ENCODE peak calls at places on chromosomes 16 and 17, in six cellular contexts. One of them, this sample, is unnamed.

GRCh38 chr17:81513669-81514484 is 1.3 kb upstream of the ACTG1 start:
- DNase-seq in HT1080: peak
- DNase-seq in HTR-8/SVneo: no peak
- DNase-seq in neural progenitor cell: peak
- DNase-seq in GM19239: no peak
- DNase-seq in MG63: peak
- DNase-seq in this sample: peak

GRCh38 chr17:9670596-9670995 is 25.3 kb downstream of the USP43 start:
- DNase-seq in HT1080: peak
- DNase-seq in HTR-8/SVneo: no peak
- DNase-seq in neural progenitor cell: no peak
- DNase-seq in GM19239: no peak
- DNase-seq in MG63: no peak
- DNase-seq in this sample: no peak

GRCh38 chr17:77437017-77437416 is 296.2 kb downstream of the SEC14L1 start:
- DNase-seq in HT1080: no peak
- DNase-seq in HTR-8/SVneo: no peak
- DNase-seq in neural progenitor cell: no peak
- DNase-seq in GM19239: no peak
- DNase-seq in MG63: peak
- DNase-seq in this sample: no peak

GRCh38 chr17:39867084-39867890 is 715 bp upstream of the ZPBP2 start:
- DNase-seq in HT1080: no peak
- DNase-seq in HTR-8/SVneo: no peak
- DNase-seq in neural progenitor cell: no peak
- DNase-seq in GM19239: no peak
- DNase-seq in MG63: no peak
- DNase-seq in this sample: no peak

GRCh38 chr16:75010427-75010826 is 11.6 kb downstream of the ZNRF1 start:
- DNase-seq in HT1080: no peak
- DNase-seq in HTR-8/SVneo: no peak
- DNase-seq in neural progenitor cell: no peak
- DNase-seq in GM19239: no peak
- DNase-seq in MG63: no peak
- DNase-seq in this sample: no peak

GRCh38 chr17:18122991-18123753 is 14.6 kb downstream of the MYO15A start:
- DNase-seq in HT1080: no peak
- DNase-seq in HTR-8/SVneo: no peak
- DNase-seq in neural progenitor cell: no peak
- DNase-seq in GM19239: no peak
- DNase-seq in MG63: no peak
- DNase-seq in this sample: no peak

GRCh38 chr16:27819881-27820610 is 243.5 kb downstream of the GSG1L start:
- DNase-seq in HT1080: no peak
- DNase-seq in HTR-8/SVneo: no peak
- DNase-seq in neural progenitor cell: no peak
- DNase-seq in GM19239: no peak
- DNase-seq in MG63: no peak
- DNase-seq in this sample: no peak

GRCh38 chr17:32274643-32275042 is 9.0 kb downstream of the RHBDL3 start:
- DNase-seq in HT1080: no peak
- DNase-seq in HTR-8/SVneo: no peak
- DNase-seq in neural progenitor cell: no peak
- DNase-seq in GM19239: no peak
- DNase-seq in MG63: no peak
- DNase-seq in this sample: no peak

GRCh38 chr17:31417051-31417792 is 25.7 kb downstream of the RAB11FIP4 start:
- DNase-seq in HT1080: no peak
- DNase-seq in HTR-8/SVneo: no peak
- DNase-seq in neural progenitor cell: no peak
- DNase-seq in GM19239: no peak
- DNase-seq in MG63: no peak
- DNase-seq in this sample: peak

GRCh38 chr17:60079401-60079861 is 710 bp upstream of the HEATR6 start:
- DNase-seq in HT1080: peak
- DNase-seq in HTR-8/SVneo: no peak
- DNase-seq in neural progenitor cell: no peak
- DNase-seq in GM19239: no peak
- DNase-seq in MG63: peak
- DNase-seq in this sample: no peak

GRCh38 chr17:57945999-57946797 is 9.0 kb downstream of the CUEDC1 start:
- DNase-seq in HT1080: no peak
- DNase-seq in HTR-8/SVneo: no peak
- DNase-seq in neural progenitor cell: no peak
- DNase-seq in GM19239: no peak
- DNase-seq in MG63: no peak
- DNase-seq in this sample: no peak

This sample was measured in nucleus accumbens.